ENCODE peak calls at places on chromosome 1, in seven cellular contexts. One of them, this sample, is unnamed.

GRCh38 chr1:213399695-213400094 is 348.7 kb downstream of the RPS6KC1 start:
- DNase-seq in sigmoid colon: no peak
- DNase-seq in activated CD4-positive, alpha-beta T cell treated with anti-CD3 and anti-CD28 coated beads for 36 hours: no peak
- DNase-seq in activated T-cell treated with anti-CD3 and anti-CD28 coated beads for 48 hours: no peak
- DNase-seq in effector memory CD4-positive, alpha-beta T cell: no peak
- DNase-seq in lower lobe of right lung: no peak
- DNase-seq in cardiac muscle cell: peak
- DNase-seq in this sample: no peak

GRCh38 chr1:236063919-236064673 is 794 bp downstream of the NID1 start:
- DNase-seq in sigmoid colon: peak
- DNase-seq in activated CD4-positive, alpha-beta T cell treated with anti-CD3 and anti-CD28 coated beads for 36 hours: peak
- DNase-seq in activated T-cell treated with anti-CD3 and anti-CD28 coated beads for 48 hours: no peak
- DNase-seq in effector memory CD4-positive, alpha-beta T cell: no peak
- DNase-seq in lower lobe of right lung: peak
- DNase-seq in cardiac muscle cell: peak
- DNase-seq in this sample: no peak

GRCh38 chr1:205961970-205962820 is 18.9 kb upstream of the SLC26A9 start:
- DNase-seq in sigmoid colon: no peak
- DNase-seq in activated CD4-positive, alpha-beta T cell treated with anti-CD3 and anti-CD28 coated beads for 36 hours: no peak
- DNase-seq in activated T-cell treated with anti-CD3 and anti-CD28 coated beads for 48 hours: no peak
- DNase-seq in effector memory CD4-positive, alpha-beta T cell: no peak
- DNase-seq in lower lobe of right lung: peak
- DNase-seq in cardiac muscle cell: peak
- DNase-seq in this sample: peak

GRCh38 chr1:37448691-37449417 is 25.5 kb upstream of the ZC3H12A start:
- DNase-seq in sigmoid colon: no peak
- DNase-seq in activated CD4-positive, alpha-beta T cell treated with anti-CD3 and anti-CD28 coated beads for 36 hours: no peak
- DNase-seq in activated T-cell treated with anti-CD3 and anti-CD28 coated beads for 48 hours: no peak
- DNase-seq in effector memory CD4-positive, alpha-beta T cell: no peak
- DNase-seq in lower lobe of right lung: no peak
- DNase-seq in cardiac muscle cell: no peak
- DNase-seq in this sample: no peak

GRCh38 chr1:164613176-164613575 is 54.2 kb downstream of the PBX1 start:
- DNase-seq in sigmoid colon: no peak
- DNase-seq in activated CD4-positive, alpha-beta T cell treated with anti-CD3 and anti-CD28 coated beads for 36 hours: no peak
- DNase-seq in activated T-cell treated with anti-CD3 and anti-CD28 coated beads for 48 hours: no peak
- DNase-seq in effector memory CD4-positive, alpha-beta T cell: no peak
- DNase-seq in lower lobe of right lung: no peak
- DNase-seq in cardiac muscle cell: no peak
- DNase-seq in this sample: no peak

GRCh38 chr1:3711780-3712451 is 40.3 kb upstream of the CCDC27 start:
- DNase-seq in sigmoid colon: no peak
- DNase-seq in activated CD4-positive, alpha-beta T cell treated with anti-CD3 and anti-CD28 coated beads for 36 hours: no peak
- DNase-seq in activated T-cell treated with anti-CD3 and anti-CD28 coated beads for 48 hours: no peak
- DNase-seq in effector memory CD4-positive, alpha-beta T cell: no peak
- DNase-seq in lower lobe of right lung: no peak
- DNase-seq in cardiac muscle cell: no peak
- DNase-seq in this sample: no peak

GRCh38 chr1:43975249-43975961 is 645 bp downstream of the ATP6V0B start:
- DNase-seq in sigmoid colon: peak
- DNase-seq in activated CD4-positive, alpha-beta T cell treated with anti-CD3 and anti-CD28 coated beads for 36 hours: peak
- DNase-seq in activated T-cell treated with anti-CD3 and anti-CD28 coated beads for 48 hours: no peak
- DNase-seq in effector memory CD4-positive, alpha-beta T cell: no peak
- DNase-seq in lower lobe of right lung: peak
- DNase-seq in cardiac muscle cell: peak
- DNase-seq in this sample: peak

GRCh38 chr1:25869909-25870606 is 5.5 kb downstream of the PAQR7 start:
- DNase-seq in sigmoid colon: peak
- DNase-seq in activated CD4-positive, alpha-beta T cell treated with anti-CD3 and anti-CD28 coated beads for 36 hours: no peak
- DNase-seq in activated T-cell treated with anti-CD3 and anti-CD28 coated beads for 48 hours: no peak
- DNase-seq in effector memory CD4-positive, alpha-beta T cell: no peak
- DNase-seq in lower lobe of right lung: no peak
- DNase-seq in cardiac muscle cell: no peak
- DNase-seq in this sample: no peak

GRCh38 chr1:160428655-160429054 is 28.3 kb downstream of the VANGL2 start:
- DNase-seq in sigmoid colon: no peak
- DNase-seq in activated CD4-positive, alpha-beta T cell treated with anti-CD3 and anti-CD28 coated beads for 36 hours: peak
- DNase-seq in activated T-cell treated with anti-CD3 and anti-CD28 coated beads for 48 hours: no peak
- DNase-seq in effector memory CD4-positive, alpha-beta T cell: no peak
- DNase-seq in lower lobe of right lung: no peak
- DNase-seq in cardiac muscle cell: peak
- DNase-seq in this sample: peak

GRCh38 chr1:52365091-52365745 is 787 bp downstream of the CC2D1B start:
- DNase-seq in sigmoid colon: peak
- DNase-seq in activated CD4-positive, alpha-beta T cell treated with anti-CD3 and anti-CD28 coated beads for 36 hours: peak
- DNase-seq in activated T-cell treated with anti-CD3 and anti-CD28 coated beads for 48 hours: peak
- DNase-seq in effector memory CD4-positive, alpha-beta T cell: peak
- DNase-seq in lower lobe of right lung: peak
- DNase-seq in cardiac muscle cell: peak
- DNase-seq in this sample: peak

GRCh38 chr1:185681034-185681633 is 53.1 kb upstream of the HMCN1 start:
- DNase-seq in sigmoid colon: no peak
- DNase-seq in activated CD4-positive, alpha-beta T cell treated with anti-CD3 and anti-CD28 coated beads for 36 hours: peak
- DNase-seq in activated T-cell treated with anti-CD3 and anti-CD28 coated beads for 48 hours: no peak
- DNase-seq in effector memory CD4-positive, alpha-beta T cell: no peak
- DNase-seq in lower lobe of right lung: no peak
- DNase-seq in cardiac muscle cell: peak
- DNase-seq in this sample: peak

This sample was measured in NCI-H2029.